ENCODE peak calls at places on chromosomes 3 and 15, in eight cellular contexts. G is HCT116, S is esophagus muscularis mucosa, F is Panc1, I is breast epithelium, B is spleen, N is upper lobe of left lung, H is SK-N-SH. E is an unnamed sample.

GRCh38 chr3:143975549-143976152 is 4.0 kb downstream of the DIPK2A start:
- DNase-seq in G (no peak), S (no peak), F (no peak), I (no peak), B (no peak), N (no peak), H (no peak), E (no peak)

GRCh38 chr3:172536505-172536904 is 13.3 kb upstream of the TNFSF10 start:
- DNase-seq in G (no peak), S (no peak), F (no peak), I (no peak), B (no peak), N (no peak), H (no peak), E (peak)

GRCh38 chr15:63473007-63473748 is 31.2 kb upstream of the USP3 start:
- DNase-seq in G (no peak), S (no peak), F (no peak), I (no peak), B (no peak), N (no peak), H (no peak), E (no peak)

GRCh38 chr15:63318344-63318743 is 40.9 kb downstream of the APH1B start:
- DNase-seq in G (no peak), S (no peak), F (no peak), I (no peak), B (no peak), N (no peak), H (no peak), E (no peak)

GRCh38 chr15:39157902-39158301 is 423.0 kb upstream of the THBS1 start:
- DNase-seq in G (no peak), S (no peak), F (no peak), I (no peak), B (no peak), N (no peak), H (no peak), E (no peak)

GRCh38 chr3:94665922-94666321 is 603.1 kb downstream of the NSUN3 start:
- DNase-seq in G (no peak), S (no peak), F (no peak), I (no peak), B (no peak), N (no peak), H (no peak), E (no peak)

GRCh38 chr15:92029767-92030166 is 176.3 kb downstream of the SLCO3A1 start:
- DNase-seq in G (no peak), S (no peak), F (no peak), I (no peak), B (no peak), N (no peak), H (no peak), E (no peak)

GRCh38 chr15:85403745-85404144 is 23.3 kb downstream of the AKAP13 start:
- DNase-seq in G (no peak), S (no peak), F (no peak), I (no peak), B (no peak), N (no peak), H (no peak), E (no peak)

GRCh38 chr15:83475551-83475950 is 28.4 kb downstream of the SH3GL3 start:
- DNase-seq in G (no peak), S (peak), F (no peak), I (no peak), B (no peak), N (no peak), H (no peak), E (no peak)

GRCh38 chr3:139127101-139127500 is 82.4 kb upstream of the PRR23C start:
- DNase-seq in G (no peak), S (no peak), F (no peak), I (no peak), B (no peak), N (no peak), H (no peak), E (no peak)

GRCh38 chr3:122678496-122678895 is 2.1 kb upstream of the PARP14 start:
- DNase-seq in G (no peak), S (no peak), F (no peak), I (no peak), B (no peak), N (no peak), H (no peak), E (no peak)

GRCh38 chr3:111859061-111859973 is at the start of gene PHLDB2:
- DNase-seq in G (no peak), S (no peak), F (no peak), I (peak), B (peak), N (peak), H (peak), E (peak)

GRCh38 chr3:14472471-14473351 is 67.4 kb downstream of the GRIP2 start:
- DNase-seq in G (peak), S (no peak), F (no peak), I (no peak), B (no peak), N (no peak), H (no peak), E (no peak)

GRCh38 chr3:48226959-48227358 is 3.7 kb downstream of the CAMP start:
- DNase-seq in G (no peak), S (no peak), F (no peak), I (no peak), B (no peak), N (no peak), H (no peak), E (no peak)

GRCh38 chr3:196639517-196640500 is at the start of gene NRROS:
- DNase-seq in G (no peak), S (no peak), F (no peak), I (no peak), B (peak), N (peak), H (peak), E (peak)

GRCh38 chr3:14550651-14551611 is 10.8 kb upstream of the GRIP2 start:
- DNase-seq in G (no peak), S (no peak), F (no peak), I (no peak), B (peak), N (peak), H (peak), E (no peak)

GRCh38 chr3:57151021-57151449 is 14.1 kb downstream of the IL17RD start:
- DNase-seq in G (no peak), S (no peak), F (no peak), I (no peak), B (no peak), N (no peak), H (peak), E (no peak)

GRCh38 chr3:47715928-47716327 is 65.8 kb downstream of the SMARCC1 start:
- DNase-seq in G (peak), S (no peak), F (peak), I (no peak), B (no peak), N (no peak), H (no peak), E (no peak)

GRCh38 chr15:38072007-38072506 is 137.6 kb downstream of the TMCO5A start:
- DNase-seq in G (no peak), S (no peak), F (no peak), I (no peak), B (no peak), N (no peak), H (no peak), E (no peak)

GRCh38 chr15:40582726-40583246 is 11.3 kb upstream of the KNL1 start:
- DNase-seq in G (peak), S (no peak), F (no peak), I (no peak), B (no peak), N (no peak), H (no peak), E (no peak)

DNA sequence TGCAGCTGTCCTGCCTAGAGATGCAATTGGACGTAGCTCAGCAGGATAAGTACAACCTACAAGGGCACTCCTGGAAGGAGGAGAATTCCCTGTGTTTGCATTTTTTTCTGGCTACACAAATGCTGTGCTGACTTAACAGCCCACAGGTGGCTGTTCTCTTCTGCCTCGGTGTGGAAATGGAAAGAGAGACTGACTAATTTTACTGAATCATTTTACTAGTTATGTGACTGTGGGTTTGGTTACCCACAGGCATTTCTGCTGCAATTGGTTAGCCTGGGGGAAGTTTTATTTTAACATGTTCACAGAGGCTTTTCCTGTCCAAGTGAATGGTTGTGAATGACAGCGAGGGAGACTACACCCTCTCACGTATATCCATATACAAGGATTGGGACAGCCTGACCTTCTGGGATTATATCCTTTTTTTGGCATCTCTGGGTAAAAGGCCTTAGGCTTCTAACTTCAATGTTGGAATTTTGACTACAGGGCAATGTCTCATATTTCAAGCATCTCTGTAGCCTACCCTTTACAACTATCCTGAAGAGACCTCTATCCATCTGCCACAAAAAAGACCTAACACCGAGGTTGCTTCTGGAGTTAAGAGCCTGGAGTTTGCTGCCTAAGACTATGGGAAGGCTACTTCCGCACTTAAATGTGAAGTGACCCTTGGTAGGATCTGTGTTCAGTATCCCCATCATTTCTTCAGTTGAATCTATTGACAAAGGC is 67.2 kb upstream of the TP63 start:
- DNase-seq in G (no peak), S (no peak), F (peak), I (no peak), B (no peak), N (no peak), H (no peak), E (no peak)
- TF ChIP-seq POLR2AphosphoS5 in G (no peak), S (no peak), F (no peak), I (no peak), B (no peak), N (no peak), H (no peak), E (no peak)

GRCh38 chr3:33644598-33644997 is 73.5 kb downstream of the CLASP2 start:
- DNase-seq in G (no peak), S (no peak), F (no peak), I (no peak), B (no peak), N (no peak), H (no peak), E (no peak)

GRCh38 chr3:33642806-33643205 is 75.2 kb downstream of the CLASP2 start:
- DNase-seq in G (no peak), S (no peak), F (no peak), I (no peak), B (no peak), N (no peak), H (no peak), E (no peak)

GRCh38 chr3:33650495-33650894 is 67.6 kb downstream of the CLASP2 start:
- DNase-seq in G (no peak), S (no peak), F (no peak), I (no peak), B (no peak), N (no peak), H (no peak), E (no peak)

GRCh38 chr3:33648793-33649192 is 69.3 kb downstream of the CLASP2 start:
- DNase-seq in G (no peak), S (no peak), F (no peak), I (no peak), B (no peak), N (no peak), H (no peak), E (no peak)

GRCh38 chr3:33645060-33645841 is 72.8 kb downstream of the CLASP2 start:
- DNase-seq in G (no peak), S (no peak), F (no peak), I (no peak), B (no peak), N (no peak), H (peak), E (no peak)
- H3K4me3 ChIP-seq in G (no peak), S (peak), F (peak), I (no peak), B (no peak), N (peak), H (peak), E (peak)

GRCh38 chr3:147940400-147940799 is 531.2 kb downstream of the ZIC1 start:
- DNase-seq in G (no peak), S (no peak), F (no peak), I (no peak), B (no peak), N (no peak), H (no peak), E (no peak)
- TF ChIP-seq CTCF in G (no peak), S (no peak), F (no peak), I (no peak), B (no peak), N (no peak), H (no peak), E (no peak)

GRCh38 chr3:160812304-160812703 is 56.3 kb downstream of the PPM1L start:
- DNase-seq in G (no peak), S (no peak), F (no peak), I (no peak), B (no peak), N (no peak), H (no peak), E (no peak)

GRCh38 chr3:160809453-160809852 is 53.4 kb downstream of the PPM1L start:
- DNase-seq in G (no peak), S (no peak), F (no peak), I (no peak), B (no peak), N (no peak), H (no peak), E (no peak)

GRCh38 chr3:160808838-160809237 is 52.8 kb downstream of the PPM1L start:
- DNase-seq in G (no peak), S (no peak), F (no peak), I (no peak), B (no peak), N (no peak), H (no peak), E (peak)

GRCh38 chr3:160806686-160807085 is 50.7 kb downstream of the PPM1L start:
- DNase-seq in G (no peak), S (no peak), F (no peak), I (no peak), B (no peak), N (no peak), H (no peak), E (no peak)

GRCh38 chr3:160810360-160810759 is 54.3 kb downstream of the PPM1L start:
- DNase-seq in G (no peak), S (no peak), F (no peak), I (no peak), B (no peak), N (no peak), H (no peak), E (no peak)
- TF ChIP-seq POLR2AphosphoS5 in G (no peak), S (no peak), F (no peak), I (no peak), B (no peak), N (no peak), H (no peak), E (peak)

DNA sequence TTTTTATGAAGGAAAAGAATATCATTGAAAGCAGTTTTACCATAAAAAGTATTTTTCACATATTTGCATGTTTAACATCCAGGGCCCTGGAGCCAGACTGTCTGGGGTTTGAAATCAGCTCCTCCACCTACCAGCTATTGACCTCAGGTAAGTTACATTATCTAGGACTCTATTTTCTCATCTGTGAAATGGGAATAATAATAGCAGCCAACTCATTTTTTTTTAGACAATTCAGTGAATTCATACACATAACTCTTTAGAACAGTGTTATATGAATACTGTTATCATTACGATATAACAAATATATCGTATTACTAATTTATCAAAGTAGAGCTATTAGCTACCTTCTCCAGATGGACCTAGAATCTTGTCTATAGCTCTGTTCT is 21.3 kb downstream of the MDFIC2 start:
- DNase-seq in G (no peak), S (no peak), F (no peak), I (no peak), B (no peak), N (no peak), H (no peak), E (no peak)
- H3K4me3 ChIP-seq in G (no peak), S (no peak), F (no peak), I (no peak), B (no peak), N (no peak), H (no peak), E (no peak)

GRCh38 chr3:104614564-104614963 is 752.1 kb upstream of the ALCAM start:
- DNase-seq in G (no peak), S (no peak), F (no peak), I (no peak), B (no peak), N (no peak), H (no peak), E (peak)

GRCh38 chr3:104606812-104607211 is 759.9 kb upstream of the ALCAM start:
- DNase-seq in G (no peak), S (no peak), F (no peak), I (no peak), B (no peak), N (no peak), H (no peak), E (peak)

GRCh38 chr3:104612218-104612617 is 754.5 kb upstream of the ALCAM start:
- DNase-seq in G (no peak), S (no peak), F (no peak), I (no peak), B (no peak), N (no peak), H (no peak), E (no peak)

DNA sequence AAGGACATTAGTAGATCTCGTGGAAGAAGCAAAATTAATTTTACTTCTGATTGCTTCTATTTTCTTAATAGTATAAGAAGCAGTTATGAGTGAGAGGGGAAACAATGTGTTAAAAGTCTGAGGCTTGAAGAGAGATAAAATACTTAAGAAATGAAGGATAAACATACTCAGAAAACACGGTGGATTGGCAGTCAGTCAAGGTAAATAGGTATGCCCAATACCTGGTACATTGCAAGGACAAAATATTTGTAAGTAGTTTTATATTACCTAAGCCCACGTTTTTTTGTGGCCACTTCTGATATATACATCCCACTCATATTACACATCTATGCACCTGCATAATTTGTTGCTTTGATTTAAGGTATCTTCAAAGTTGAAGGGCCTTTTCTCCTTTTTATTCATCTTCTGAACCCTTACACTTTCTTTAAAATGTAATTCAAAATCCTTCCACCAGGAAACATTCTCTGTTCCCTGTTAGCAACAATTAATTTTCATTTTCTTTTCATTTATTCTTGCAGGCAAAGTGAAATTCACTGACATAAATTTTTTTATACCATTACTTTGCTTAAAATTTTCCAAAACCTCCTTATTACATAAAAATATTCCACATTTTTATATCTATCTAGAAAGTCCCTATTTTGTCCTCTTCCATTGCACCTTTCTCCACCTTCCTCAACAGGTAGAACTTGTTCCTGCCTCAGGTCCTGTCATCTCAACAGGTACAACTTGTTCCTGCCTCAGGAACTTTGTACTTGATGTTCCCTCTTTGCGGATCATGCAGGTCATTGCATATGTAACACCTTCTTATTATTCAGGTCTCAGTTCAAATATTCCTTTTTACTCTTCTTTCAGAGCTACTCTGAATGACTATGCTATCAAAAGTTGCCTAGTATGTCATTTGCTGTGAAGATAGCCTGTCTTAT is 755.7 kb upstream of the ALCAM start:
- DNase-seq in G (no peak), S (no peak), F (no peak), I (no peak), B (no peak), N (no peak), H (no peak), E (peak)
- TF ChIP-seq CTCF in G (no peak), S (no peak), F (no peak), I (peak), B (no peak), N (no peak), H (peak), E (peak)

GRCh38 chr3:195385526-195385925 is 57.3 kb downstream of the ACAP2 start:
- DNase-seq in G (no peak), S (no peak), F (no peak), I (no peak), B (no peak), N (no peak), H (no peak), E (no peak)

GRCh38 chr3:195386739-195387138 is 56.1 kb downstream of the ACAP2 start:
- DNase-seq in G (no peak), S (no peak), F (no peak), I (no peak), B (no peak), N (no peak), H (no peak), E (no peak)

GRCh38 chr3:195388380-195388779 is 54.4 kb downstream of the ACAP2 start:
- DNase-seq in G (no peak), S (no peak), F (no peak), I (no peak), B (no peak), N (no peak), H (no peak), E (no peak)

GRCh38 chr3:195384952-195385351 is 57.9 kb downstream of the ACAP2 start:
- DNase-seq in G (no peak), S (no peak), F (no peak), I (no peak), B (no peak), N (no peak), H (no peak), E (no peak)
- TF ChIP-seq POLR2AphosphoS5 in G (no peak), S (no peak), F (no peak), I (no peak), B (no peak), N (no peak), H (no peak), E (no peak)

GRCh38 chr3:154176036-154176435 is 54.8 kb downstream of the ARHGEF26 start:
- DNase-seq in G (no peak), S (no peak), F (no peak), I (no peak), B (no peak), N (no peak), H (no peak), E (no peak)
- H3K4me3 ChIP-seq in G (no peak), S (no peak), F (no peak), I (no peak), B (no peak), N (no peak), H (no peak), E (no peak)

GRCh38 chr3:145087038-145087437 is 1073.9 kb downstream of the PLOD2 start:
- DNase-seq in G (no peak), S (no peak), F (no peak), I (no peak), B (no peak), N (no peak), H (no peak), E (no peak)
- TF ChIP-seq CTCF in G (no peak), S (no peak), F (no peak), I (no peak), B (no peak), N (no peak), H (no peak), E (no peak)

GRCh38 chr3:149553781-149554451 is 79.4 kb downstream of the TM4SF4 start:
- DNase-seq in G (no peak), S (no peak), F (no peak), I (no peak), B (no peak), N (no peak), H (peak), E (no peak)
- TF ChIP-seq POLR2AphosphoS5 in G (no peak), S (peak), F (no peak), I (peak), B (no peak), N (no peak), H (peak), E (no peak)